ENCODE peak calls at places on chromosomes 12 and 14, in nine cellular contexts. Q is fibroblast of the aortic adventitia; L is heart right ventricle; N is fibroblast of lung; V is CD8-positive, alpha-beta T cell; X is AG04449; O is uterus; Y is foreskin fibroblast; D is Caco-2. H is an unnamed sample.

GRCh38 chr14:53613404-53614253 is 343.0 kb downstream of the BMP4 start:
- DNase-seq in Y (no peak), N (peak), Q (no peak), V (no peak), D (peak), L (no peak), O (no peak), X (no peak), H (no peak)

GRCh38 chr12:69886101-69886500 is 61.1 kb downstream of the MYRFL start:
- DNase-seq in L (no peak), N (no peak), D (no peak), V (no peak), Q (no peak), X (no peak), O (no peak), Y (no peak), H (no peak)

GRCh38 chr12:70449074-70449757 is 83.1 kb downstream of the KCNMB4 start:
- DNase-seq in O (no peak), Q (no peak), V (no peak), L (no peak), D (no peak), X (no peak), N (peak), Y (peak), H (no peak)

GRCh38 chr14:104383088-104383805 is 196.3 kb upstream of the C14orf180 start:
- DNase-seq in V (no peak), D (no peak), O (no peak), N (no peak), Y (no peak), X (no peak), L (no peak), Q (no peak), H (no peak)

GRCh38 chr12:14989790-14990189 is 16.9 kb downstream of the PDE6H start:
- DNase-seq in Y (no peak), V (no peak), N (no peak), X (no peak), D (no peak), L (no peak), O (no peak), Q (no peak), H (no peak)

GRCh38 chr14:26415618-26416123 is 182.2 kb downstream of the NOVA1 start:
- DNase-seq in L (no peak), N (peak), V (no peak), Y (peak), Q (peak), X (no peak), D (no peak), O (peak), H (peak)

GRCh38 chr12:10175849-10176641 is 2.8 kb upstream of the TMEM52B start:
- DNase-seq in X (no peak), Q (no peak), O (no peak), N (no peak), Y (no peak), V (no peak), L (no peak), D (peak), H (no peak)

GRCh38 chr12:81644503-81644902 is 114.6 kb downstream of the PPFIA2 start:
- DNase-seq in Y (no peak), Q (peak), V (no peak), X (no peak), N (peak), L (no peak), O (no peak), D (peak), H (peak)

GRCh38 chr12:2794736-2795289 is at the start of gene FKBP4:
- DNase-seq in Y (peak), X (no peak), O (peak), D (peak), L (peak), V (peak), N (peak), Q (peak), H (peak)

GRCh38 chr12:46260153-46260912 is 8.5 kb downstream of the SLC38A1 start:
- DNase-seq in V (no peak), L (no peak), O (no peak), Y (no peak), X (peak), Q (peak), N (peak), D (peak), H (no peak)

GRCh38 chr12:1496162-1496925 is 98.0 kb downstream of the FBXL14 start:
- DNase-seq in D (no peak), Y (no peak), O (no peak), V (no peak), L (no peak), Q (peak), X (no peak), N (peak), H (peak)

GRCh38 chr12:7096006-7096903 is 4.0 kb upstream of the C1R start:
- DNase-seq in D (no peak), L (no peak), V (no peak), Q (no peak), X (no peak), O (no peak), N (no peak), Y (no peak), H (no peak)

GRCh38 chr14:59705245-59705644 is 128.6 kb upstream of the CCDC175 start:
- DNase-seq in N (no peak), Q (no peak), X (no peak), Y (no peak), V (no peak), D (no peak), L (no peak), O (no peak), H (no peak)

GRCh38 chr12:96908170-96908675 is 1.2 kb downstream of the NEDD1 start:
- DNase-seq in N (no peak), X (no peak), D (no peak), Y (no peak), V (no peak), O (no peak), Q (no peak), L (no peak), H (no peak)

GRCh38 chr12:58710896-58711295 is 209.4 kb downstream of the LRIG3 start:
- DNase-seq in N (no peak), Y (no peak), X (no peak), V (no peak), D (no peak), L (no peak), O (no peak), Q (no peak), H (no peak)

GRCh38 chr12:68851592-68851952 is 43.6 kb downstream of the MDM2 start:
- DNase-seq in Y (no peak), X (no peak), V (no peak), Q (no peak), D (no peak), O (no peak), N (no peak), L (no peak), H (no peak)

GRCh38 chr12:30151831-30152230 is 368.1 kb upstream of the TMTC1 start:
- DNase-seq in V (no peak), D (no peak), X (no peak), L (no peak), Q (no peak), N (no peak), O (no peak), Y (no peak), H (no peak)

GRCh38 chr12:124233041-124233836 is 61.7 kb upstream of the RFLNA start:
- DNase-seq in D (peak), V (no peak), Y (peak), X (peak), L (no peak), N (peak), O (no peak), Q (peak), H (peak)

GRCh38 chr12:44525806-44526654 is 350.1 kb downstream of the NELL2 start:
- DNase-seq in L (no peak), N (no peak), X (no peak), D (peak), Q (no peak), Y (no peak), O (no peak), V (no peak), H (no peak)

GRCh38 chr14:80522936-80523335 is 311.6 kb upstream of the DIO2 start:
- DNase-seq in L (no peak), D (no peak), N (no peak), O (no peak), Q (peak), V (no peak), Y (peak), X (no peak), H (peak)

GRCh38 chr12:93223440-93224426 is 154.0 kb upstream of the NUDT4 start:
- DNase-seq in D (no peak), L (no peak), Y (no peak), X (no peak), N (no peak), Q (peak), V (no peak), O (no peak), H (peak)

GRCh38 chr12:38782393-38782792 is 123.0 kb downstream of the CPNE8 start:
- DNase-seq in N (no peak), Q (no peak), O (no peak), V (no peak), X (no peak), D (no peak), Y (no peak), L (no peak), H (no peak)

GRCh38 chr12:131041216-131041967 is 87.7 kb downstream of the ADGRD1 start:
- DNase-seq in L (no peak), V (no peak), Y (no peak), X (no peak), O (no peak), Q (no peak), N (no peak), D (no peak), H (no peak)

GRCh38 chr12:15701212-15701611 is 88.0 kb downstream of the EPS8 start:
- DNase-seq in N (peak), X (no peak), O (no peak), Q (peak), D (no peak), L (no peak), Y (no peak), V (no peak), H (peak)

GRCh38 chr14:64069634-64070359 is 217.0 kb downstream of the SYNE2 start:
- DNase-seq in V (no peak), Q (peak), D (no peak), L (no peak), Y (no peak), O (no peak), N (no peak), X (no peak), H (no peak)

GRCh38 chr14:21734457-21735074 is 60.9 kb upstream of the OR4E1 start:
- DNase-seq in Y (no peak), O (no peak), N (peak), Q (peak), X (no peak), L (no peak), V (no peak), D (peak), H (no peak)

GRCh38 chr12:104215638-104216297 is at the start of gene TXNRD1:
- DNase-seq in Q (peak), N (peak), D (no peak), O (peak), L (peak), Y (peak), X (no peak), V (peak), H (peak)

GRCh38 chr12:105322070-105322469 is 8.4 kb upstream of the C12orf75 start:
- DNase-seq in Y (peak), X (no peak), Q (peak), V (no peak), N (no peak), D (no peak), L (no peak), O (no peak), H (no peak)

GRCh38 chr12:93376436-93377251 is 1.1 kb upstream of the NUDT4 start:
- DNase-seq in X (no peak), V (no peak), L (peak), O (peak), N (peak), Y (peak), Q (peak), D (peak), H (no peak)

GRCh38 chr14:33386140-33386539 is 447.5 kb downstream of the NPAS3 start:
- DNase-seq in L (no peak), Q (no peak), Y (no peak), V (no peak), X (no peak), N (peak), D (no peak), O (no peak), H (no peak)

DNA sequence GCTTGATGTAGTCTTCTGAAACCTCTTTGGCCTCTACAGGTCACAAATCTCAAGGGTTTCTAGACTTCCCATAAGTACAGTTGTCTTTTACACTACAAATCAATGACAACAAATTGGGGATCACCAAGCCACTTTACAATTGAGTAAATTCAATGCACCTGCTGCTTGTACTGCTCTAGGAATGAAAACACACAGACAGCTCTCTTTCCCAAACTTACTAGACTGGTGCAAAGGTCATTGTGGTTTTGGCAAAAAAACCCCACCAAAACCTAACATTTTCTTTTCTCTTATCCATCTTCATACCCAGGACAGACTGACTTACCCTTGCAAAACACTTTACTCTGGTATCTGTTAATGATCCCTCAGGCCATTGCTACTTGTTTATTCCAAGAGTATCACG is 2.7 kb downstream of the M6PR start:
- DNase-seq in Q (no peak), X (no peak), Y (no peak), V (no peak), N (no peak), D (no peak), L (no peak), O (no peak), H (no peak)
- H3K4me3 ChIP-seq in Q (no peak), X (no peak), Y (no peak), V (no peak), N (no peak), D (no peak), L (no peak), O (no peak), H (no peak)

GRCh38 chr14:94770251-94770749 is 387 bp upstream of the GSC start:
- DNase-seq in O (no peak), N (no peak), L (no peak), Q (peak), V (no peak), D (no peak), X (no peak), Y (no peak), H (no peak)

GRCh38 chr14:94770815-94771190 is 890 bp upstream of the GSC start:
- DNase-seq in D (no peak), L (no peak), V (no peak), O (no peak), Q (no peak), N (no peak), X (no peak), Y (no peak), H (no peak)

GRCh38 chr14:94771191-94771905 is 1.4 kb upstream of the GSC start:
- DNase-seq in L (no peak), V (no peak), N (no peak), O (no peak), Y (no peak), X (no peak), D (no peak), Q (no peak), H (no peak)

GRCh38 chr14:94773017-94773681 is 3.2 kb upstream of the GSC start:
- DNase-seq in O (no peak), X (no peak), Q (no peak), N (no peak), D (no peak), V (no peak), L (no peak), Y (no peak), H (no peak)

DNA sequence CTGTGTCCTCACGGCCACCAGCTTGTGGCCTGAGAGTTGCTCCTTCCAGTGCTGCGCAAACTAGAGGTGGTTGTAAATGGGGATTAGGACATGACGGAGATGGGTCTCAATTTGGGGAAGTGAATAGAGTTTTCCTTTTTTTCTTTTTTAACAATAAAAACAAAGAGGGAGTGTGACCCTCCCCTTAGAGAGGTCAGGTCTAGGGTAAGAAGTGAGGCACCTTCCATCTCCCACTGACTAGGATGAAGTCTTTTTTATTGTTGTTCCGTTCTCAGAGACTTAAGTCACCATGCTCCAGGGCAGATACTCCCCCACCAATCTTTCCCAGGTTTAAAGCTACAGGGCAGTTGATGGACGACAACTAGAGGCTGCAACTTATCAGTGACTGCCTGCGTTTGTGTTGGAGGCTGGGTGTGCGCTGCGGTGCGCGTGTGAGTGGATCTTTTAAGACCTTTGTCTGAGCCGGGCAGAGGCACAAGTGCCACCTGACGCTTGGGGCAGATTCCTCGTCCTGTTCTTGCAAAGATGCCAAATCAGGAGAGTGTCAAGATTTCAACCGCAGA is 2.1 kb upstream of the GSC start:
- DNase-seq in X (no peak), N (no peak), Y (no peak), O (no peak), L (no peak), D (no peak), Q (no peak), V (no peak), H (no peak)
- H3K4me3 ChIP-seq in X (no peak), N (no peak), Y (no peak), O (no peak), L (no peak), D (no peak), Q (no peak), V (no peak), H (no peak)

GRCh38 chr12:4909397-4909733 is 340 bp upstream of the KCNA1 start:
- DNase-seq in X (no peak), Q (no peak), D (no peak), Y (no peak), V (no peak), N (peak), L (no peak), O (no peak), H (no peak)

GRCh38 chr12:4911316-4911994 is 1.8 kb downstream of the KCNA1 start:
- DNase-seq in Y (no peak), X (no peak), N (no peak), Q (no peak), L (no peak), V (no peak), D (no peak), O (no peak), H (no peak)

GRCh38 chr12:4909734-4910501 is at the start of gene KCNA1:
- DNase-seq in D (no peak), Y (no peak), X (no peak), N (peak), L (peak), Q (peak), O (peak), V (no peak), H (no peak)

GRCh38 chr12:4908694-4909396 is 860 bp upstream of the KCNA1 start:
- DNase-seq in N (peak), X (no peak), Y (no peak), L (no peak), O (no peak), Q (no peak), D (no peak), V (no peak), H (no peak)

DNA sequence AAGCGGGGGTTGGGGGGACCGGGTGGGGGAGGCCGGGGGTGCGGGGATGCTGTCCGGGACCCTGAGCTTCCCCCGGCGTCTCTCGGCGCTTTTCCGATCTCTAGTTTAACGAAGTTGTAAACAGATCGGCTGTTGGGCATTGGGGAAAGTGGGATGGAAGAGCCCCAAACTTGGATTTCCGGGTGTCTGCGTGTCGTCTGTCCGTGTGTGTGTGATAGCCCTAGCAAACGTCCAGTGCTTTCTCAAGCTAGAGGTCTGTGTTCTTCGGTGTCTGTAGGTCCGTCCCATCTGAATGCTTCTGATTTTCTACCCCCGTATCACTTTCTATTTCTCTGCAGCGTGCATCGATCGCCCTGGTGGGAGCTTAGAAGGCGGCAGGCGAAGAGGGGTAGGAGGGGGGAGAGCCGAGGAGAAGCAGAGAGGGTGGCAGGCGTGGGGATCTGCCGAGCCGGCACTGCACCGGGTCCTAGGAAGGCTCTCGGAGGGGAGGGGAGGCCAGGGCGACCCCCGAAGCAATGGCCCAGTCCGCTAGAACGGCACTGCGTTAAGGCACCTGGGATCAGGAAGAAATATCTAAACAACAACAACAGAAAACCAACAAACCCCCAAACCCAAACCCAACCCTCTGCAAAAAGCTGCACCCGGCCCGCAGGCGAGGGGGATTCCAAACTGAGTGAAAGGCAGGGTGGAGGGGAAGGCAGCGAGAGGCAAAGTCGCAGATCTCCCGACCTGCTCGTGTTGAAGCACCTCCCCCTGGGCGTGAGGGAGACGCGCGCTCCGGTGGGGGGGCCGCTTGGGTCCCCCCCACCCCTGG is 1.0 kb downstream of the KCNA1 start:
- DNase-seq in X (no peak), O (no peak), N (no peak), L (no peak), V (no peak), D (no peak), Q (peak), Y (no peak), H (no peak)
- H3K4me3 ChIP-seq in X (peak), O (peak), N (peak), L (peak), V (peak), D (no peak), Q (peak), Y (peak), H (peak)

GRCh38 chr14:52124791-52125661 is 56.2 kb upstream of the NID2 start:
- DNase-seq in Q (peak), O (no peak), Y (peak), N (peak), D (no peak), X (peak), L (no peak), V (no peak), H (peak)

GRCh38 chr14:52121441-52121840 is 52.6 kb upstream of the NID2 start:
- DNase-seq in D (no peak), Q (peak), X (no peak), O (no peak), L (no peak), V (no peak), Y (peak), N (no peak), H (no peak)

GRCh38 chr14:52129733-52130132 is 60.9 kb upstream of the NID2 start:
- DNase-seq in N (no peak), Y (no peak), X (no peak), V (no peak), O (peak), L (no peak), D (no peak), Q (no peak), H (no peak)

GRCh38 chr14:52131640-52132320 is 62.9 kb upstream of the NID2 start:
- DNase-seq in Q (peak), N (peak), D (peak), O (peak), L (peak), Y (peak), X (peak), V (peak), H (peak)

GRCh38 chr14:52125885-52126284 is 57.0 kb upstream of the NID2 start:
- DNase-seq in L (no peak), Y (no peak), X (no peak), D (no peak), Q (no peak), N (no peak), O (no peak), V (no peak), H (no peak)
- H3K4me3 ChIP-seq in L (no peak), Y (no peak), X (no peak), D (no peak), Q (no peak), N (no peak), O (no peak), V (no peak), H (no peak)

GRCh38 chr12:47881041-47881440 is 23.8 kb downstream of the VDR start:
- DNase-seq in X (no peak), D (no peak), O (no peak), V (no peak), L (no peak), N (no peak), Y (no peak), Q (no peak), H (no peak)

GRCh38 chr12:47881826-47882427 is 22.9 kb downstream of the VDR start:
- DNase-seq in O (peak), N (peak), D (no peak), L (no peak), X (peak), V (no peak), Q (peak), Y (peak), H (peak)

GRCh38 chr12:47884501-47884900 is 20.3 kb downstream of the VDR start:
- DNase-seq in L (no peak), O (no peak), N (no peak), Y (no peak), D (no peak), X (no peak), Q (no peak), V (no peak), H (no peak)

GRCh38 chr12:47883663-47884195 is 21.1 kb downstream of the VDR start:
- DNase-seq in X (no peak), V (no peak), N (no peak), Y (no peak), O (no peak), L (no peak), Q (no peak), D (no peak), H (no peak)

GRCh38 chr12:47882796-47883546 is 21.8 kb downstream of the VDR start:
- DNase-seq in L (no peak), Y (no peak), Q (no peak), X (no peak), N (peak), O (no peak), D (no peak), V (peak), H (no peak)
- H3K4me3 ChIP-seq in L (no peak), Y (no peak), Q (no peak), X (no peak), N (no peak), O (no peak), D (no peak), V (peak), H (no peak)